ENCODE peak calls at places on chromosomes 3 and 15, in seven cellular contexts. O is anterior cingulate cortex, K is mesenchymal stem cell, A is GM12865, F is PC-3, J is WTC11, W is foreskin fibroblast. Z is an unnamed sample.

GRCh38 chr3:30826381-30827061 is 67.9 kb downstream of the GADL1 start:
- DNase-seq in O (no peak), K (no peak), A (no peak), F (peak; percentile 50), J (no peak), W (no peak), Z (no peak)

GRCh38 chr3:27713435-27713880 is 8.7 kb downstream of the EOMES start:
- DNase-seq in O (no peak), K (peak; percentile 24), A (no peak), F (peak; percentile 16), J (no peak), W (no peak), Z (no peak)

GRCh38 chr3:126407412-126408044 is 12.8 kb downstream of the CFAP100 start:
- DNase-seq in O (no peak), K (no peak), A (no peak), F (peak; percentile 4), J (no peak), W (no peak), Z (no peak)

GRCh38 chr15:38863381-38863780 is 298.8 kb upstream of the RASGRP1 start:
- DNase-seq in O (no peak), K (no peak), A (no peak), F (no peak), J (no peak), W (no peak), Z (no peak)

GRCh38 chr3:156795890-156796451 is 30.2 kb upstream of the LEKR1 start:
- DNase-seq in O (no peak), K (peak; percentile 56), A (no peak), F (peak; percentile 41), J (no peak), W (no peak), Z (no peak)

GRCh38 chr15:46644493-46645481 is 1010.0 kb downstream of the SQOR start:
- DNase-seq in O (no peak), K (no peak), A (peak; percentile 16), F (no peak), J (no peak), W (no peak), Z (no peak)

GRCh38 chr3:107235923-107236315 is 141.3 kb upstream of the CCDC54 start:
- DNase-seq in O (peak; percentile 37), K (peak; percentile 89), A (peak; percentile 68), F (peak; percentile 95), J (no peak), W (peak; percentile 89), Z (no peak)

GRCh38 chr3:196757876-196758739 is 18.5 kb downstream of the PAK2 start:
- DNase-seq in O (no peak), K (peak; percentile 89), A (no peak), F (peak; percentile 50), J (no peak), W (peak; percentile 33), Z (no peak)

GRCh38 chr3:101780661-101781060 is 1.6 kb downstream of the NXPE3 start:
- DNase-seq in O (peak; percentile 17), K (peak; percentile 90), A (no peak), F (peak; percentile 69), J (no peak), W (peak; percentile 85), Z (no peak)

GRCh38 chr3:107421170-107421792 is 44.0 kb downstream of the CCDC54 start:
- DNase-seq in O (no peak), K (peak; percentile 77), A (peak; percentile 71), F (peak; percentile 84), J (no peak), W (peak; percentile 44), Z (no peak)

GRCh38 chr3:54836876-54837275 is 91.0 kb downstream of the LRTM1 start:
- DNase-seq in O (no peak), K (peak; percentile 53), A (no peak), F (no peak), J (no peak), W (no peak), Z (no peak)

GRCh38 chr3:160921020-160921635 is 165.1 kb downstream of the PPM1L start:
- DNase-seq in O (no peak), K (peak; percentile 59), A (peak; percentile 40), F (peak; percentile 75), J (peak; percentile 20), W (peak; percentile 46), Z (peak; percentile 22)

GRCh38 chr3:53845103-53845880 is 927 bp downstream of the CHDH start:
- DNase-seq in O (peak; percentile 36), K (peak; percentile 33), A (peak; percentile 60), F (peak; percentile 67), J (peak; percentile 76), W (peak; percentile 23), Z (peak; percentile 36)

GRCh38 chr15:67303490-67304363 is 49.1 kb downstream of the IQCH start:
- DNase-seq in O (no peak), K (peak; percentile 35), A (peak; percentile 69), F (peak; percentile 58), J (no peak), W (no peak), Z (no peak)

GRCh38 chr15:67927501-67928156 is 87.8 kb upstream of the RNU6-1 start:
- DNase-seq in O (no peak), K (peak; percentile 89), A (no peak), F (peak; percentile 28), J (no peak), W (peak; percentile 49), Z (no peak)

GRCh38 chr15:61518191-61518950 is 289.3 kb upstream of the RORA start:
- DNase-seq in O (no peak), K (no peak), A (no peak), F (peak; percentile 27), J (no peak), W (no peak), Z (no peak)

GRCh38 chr15:28989239-28989830 is 103.6 kb downstream of the APBA2 start:
- DNase-seq in O (peak; percentile 74), K (no peak), A (peak; percentile 5), F (peak; percentile 25), J (peak; percentile 30), W (no peak), Z (no peak)

GRCh38 chr3:151971814-151972579 is 98.6 kb downstream of the SUCNR1 start:
- DNase-seq in O (no peak), K (no peak), A (no peak), F (peak; percentile 56), J (no peak), W (no peak), Z (no peak)

GRCh38 chr3:29183346-29184087 is 97.4 kb upstream of the RBMS3 start:
- DNase-seq in O (no peak), K (peak; percentile 81), A (peak; percentile 34), F (no peak), J (no peak), W (peak; percentile 75), Z (no peak)

GRCh38 chr3:68876112-68876713 is 56.1 kb downstream of the TAFA4 start:
- DNase-seq in O (peak; percentile 0), K (peak; percentile 70), A (peak; percentile 74), F (peak; percentile 66), J (peak; percentile 22), W (peak; percentile 44), Z (no peak)

GRCh38 chr3:169660709-169661566 is 2.6 kb downstream of the MECOM start:
- DNase-seq in O (no peak), K (peak; percentile 51), A (peak; percentile 13), F (no peak), J (no peak), W (peak; percentile 22), Z (no peak)

GRCh38 chr3:193593666-193594025 is 638 bp downstream of the OPA1 start:
- DNase-seq in O (no peak), K (peak; percentile 64), A (peak; percentile 53), F (peak; percentile 39), J (no peak), W (no peak), Z (no peak)

GRCh38 chr3:134423153-134423552 is 48.9 kb upstream of the AMOTL2 start:
- DNase-seq in O (no peak), K (no peak), A (no peak), F (peak; percentile 11), J (peak; percentile 25), W (peak; percentile 73), Z (no peak)

GRCh38 chr15:51727141-51727897 is 10.1 kb downstream of the LYSMD2 start:
- DNase-seq in O (no peak), K (peak; percentile 81), A (peak; percentile 49), F (peak; percentile 30), J (no peak), W (no peak), Z (no peak)

GRCh38 chr3:150265305-150265704 is 142.8 kb upstream of the TSC22D2 start:
- DNase-seq in O (no peak), K (no peak), A (no peak), F (no peak), J (no peak), W (no peak), Z (no peak)

GRCh38 chr3:184168363-184169120 is 6.1 kb upstream of the AP2M1 start:
- DNase-seq in O (no peak), K (peak; percentile 10), A (no peak), F (peak; percentile 72), J (no peak), W (no peak), Z (no peak)

GRCh38 chr15:36778516-36778915 is 199.1 kb downstream of the CDIN1 start:
- DNase-seq in O (no peak), K (no peak), A (no peak), F (peak; percentile 35), J (no peak), W (peak; percentile 89), Z (no peak)

GRCh38 chr3:139588450-139588849 is 48.9 kb upstream of the RBP1 start:
- DNase-seq in O (no peak), K (no peak), A (no peak), F (peak; percentile 31), J (peak; percentile 79), W (no peak), Z (no peak)

GRCh38 chr15:92531406-92531805 is 124.2 kb downstream of the FAM174B start:
- DNase-seq in O (no peak), K (no peak), A (no peak), F (no peak), J (no peak), W (no peak), Z (no peak)

GRCh38 chr3:141000027-141000663 is 51.0 kb upstream of the SPSB4 start:
- DNase-seq in O (peak; percentile 32), K (peak; percentile 62), A (peak; percentile 60), F (peak; percentile 53), J (peak; percentile 77), W (peak; percentile 34), Z (peak; percentile 60)

GRCh38 chr3:102225407-102226132 is 209.2 kb upstream of the ZPLD1 start:
- DNase-seq in O (no peak), K (peak; percentile 77), A (peak; percentile 68), F (peak; percentile 89), J (no peak), W (peak; percentile 54), Z (no peak)

GRCh38 chr15:74505837-74506514 is 35.0 kb upstream of the ARID3B start:
- DNase-seq in O (no peak), K (peak; percentile 5), A (no peak), F (peak; percentile 70), J (no peak), W (peak; percentile 56), Z (no peak)

GRCh38 chr15:25177955-25178801 is 223.4 kb downstream of the SNRPN start:
- DNase-seq in O (no peak), K (no peak), A (no peak), F (no peak), J (peak; percentile 5), W (no peak), Z (peak; percentile 2)

GRCh38 chr3:126911162-126912026 is 71.5 kb upstream of the PLXNA1 start:
- DNase-seq in O (no peak), K (peak; percentile 90), A (peak; percentile 97), F (peak; percentile 95), J (no peak), W (peak; percentile 88), Z (no peak)

GRCh38 chr3:38039899-38040261 is 872 bp downstream of the DLEC1 start:
- DNase-seq in O (peak; percentile 28), K (peak; percentile 17), A (peak; percentile 49), F (no peak), J (no peak), W (peak; percentile 42), Z (no peak)

GRCh38 chr15:47934342-47934741 is 186.4 kb upstream of the SLC24A5 start:
- DNase-seq in O (no peak), K (no peak), A (no peak), F (no peak), J (no peak), W (no peak), Z (no peak)

GRCh38 chr3:194671900-194672808 is at the start of gene LSG1:
- DNase-seq in O (peak; percentile 85), K (peak; percentile 97), A (peak; percentile 97), F (peak; percentile 97), J (peak; percentile 87), W (peak; percentile 93), Z (peak; percentile 82)